ENCODE peak calls at places on chromosome 16, in seven cellular contexts. P is NCI-H2081; H is AG20443; U is progenitor cell of endocrine pancreas; Y is NCI-H1048; N is CD8-positive, alpha-beta T cell; J is activated CD8-positive, alpha-beta memory T cell treated with anti-CD3 and anti-CD28 coated beads, Interleukin-2, amount 10 ng/mL, durations not matched to agents 7 days and 5 days. K is an unnamed sample.

GRCh38 chr16:81446318-81447275 is 2.0 kb downstream of the CMIP start:
- DNase-seq in Y (no peak), H (peak), N (peak), J (peak), P (peak), U (no peak), K (no peak)

GRCh38 chr16:14427371-14427948 is 202.6 kb downstream of the PARN start:
- DNase-seq in Y (no peak), U (no peak), N (no peak), H (no peak), P (no peak), J (no peak), K (no peak)

GRCh38 chr16:2867987-2868789 is 10.2 kb upstream of the PRSS22 start:
- DNase-seq in J (peak), P (peak), Y (peak), H (peak), N (peak), U (peak), K (peak)

GRCh38 chr16:14510939-14511797 is 118.9 kb downstream of the PARN start:
- DNase-seq in P (no peak), N (no peak), Y (no peak), J (no peak), H (peak), U (no peak), K (no peak)

GRCh38 chr16:56911771-56912541 is 20.0 kb upstream of the HERPUD1 start:
- DNase-seq in J (no peak), P (no peak), N (no peak), H (peak), Y (no peak), U (no peak), K (no peak)

GRCh38 chr16:30092373-30093010 is 768 bp upstream of the TBX6 start:
- DNase-seq in N (peak), H (peak), P (peak), J (peak), Y (no peak), U (no peak), K (peak)

GRCh38 chr16:83002351-83003334 is 375.9 kb downstream of the CDH13 start:
- DNase-seq in J (no peak), N (no peak), U (no peak), H (peak), Y (no peak), P (peak), K (no peak)

GRCh38 chr16:31700200-31700529 is 172.5 kb downstream of the AHSP start:
- DNase-seq in Y (no peak), P (peak), J (no peak), U (no peak), H (peak), N (no peak), K (no peak)

GRCh38 chr16:85235988-85236831 is 123.9 kb upstream of the CIBAR2 start:
- DNase-seq in Y (no peak), N (no peak), P (no peak), U (no peak), H (peak), J (no peak), K (no peak)

GRCh38 chr16:83717308-83717707 is 90.5 kb upstream of the HSBP1 start:
- DNase-seq in U (no peak), N (no peak), J (no peak), Y (no peak), H (no peak), P (no peak), K (no peak)

GRCh38 chr16:80743772-80744171 is 60.6 kb downstream of the CDYL2 start:
- DNase-seq in U (no peak), Y (no peak), P (no peak), H (no peak), J (peak), N (no peak), K (no peak)

GRCh38 chr16:1932050-1933028 is 10.7 kb downstream of the MSRB1 start:
- DNase-seq in U (no peak), H (no peak), N (no peak), Y (no peak), P (no peak), J (no peak), K (no peak)

GRCh38 chr16:47323241-47323640 is 137.6 kb downstream of the ITFG1 start:
- DNase-seq in P (no peak), J (no peak), U (no peak), N (no peak), H (no peak), Y (no peak), K (no peak)

GRCh38 chr16:17227278-17227677 is 243.5 kb downstream of the XYLT1 start:
- DNase-seq in Y (no peak), H (no peak), N (no peak), U (no peak), J (no peak), P (no peak), K (no peak)